ENCODE peak calls at places on chromosome 11, in seven cellular contexts. One of them, this sample, is unnamed.

GRCh38 chr11:27331984-27332383 is 31.0 kb downstream of the CCDC34 start:
- DNase-seq in H1: no peak
- DNase-seq in psoas muscle: no peak
- DNase-seq in uterus: no peak
- DNase-seq in hepatocyte: no peak
- DNase-seq in tibial artery: no peak
- DNase-seq in suprapubic skin: no peak
- DNase-seq in this sample: no peak

GRCh38 chr11:26649884-26650283 is 72.0 kb downstream of the SLC5A12 start:
- DNase-seq in suprapubic skin: no peak
- DNase-seq in uterus: peak; percentile 12
- DNase-seq in psoas muscle: no peak
- DNase-seq in hepatocyte: peak; percentile 84
- DNase-seq in tibial artery: peak; percentile 34
- DNase-seq in H1: no peak
- DNase-seq in this sample: no peak

GRCh38 chr11:72750086-72750485 is 2.1 kb downstream of the ARAP1 start:
- DNase-seq in tibial artery: no peak
- DNase-seq in hepatocyte: no peak
- DNase-seq in suprapubic skin: no peak
- DNase-seq in psoas muscle: peak; percentile 36
- DNase-seq in uterus: no peak
- DNase-seq in H1: no peak
- DNase-seq in this sample: no peak

GRCh38 chr11:110435780-110436717 is 6.3 kb downstream of the FDX1 start:
- DNase-seq in uterus: no peak
- DNase-seq in hepatocyte: no peak
- DNase-seq in H1: no peak
- DNase-seq in tibial artery: no peak
- DNase-seq in suprapubic skin: no peak
- DNase-seq in psoas muscle: no peak
- DNase-seq in this sample: no peak

GRCh38 chr11:3229673-3230630 is 2.3 kb downstream of the MRGPRE start:
- DNase-seq in hepatocyte: no peak
- DNase-seq in psoas muscle: no peak
- DNase-seq in uterus: no peak
- DNase-seq in suprapubic skin: no peak
- DNase-seq in tibial artery: no peak
- DNase-seq in H1: no peak
- DNase-seq in this sample: no peak

GRCh38 chr11:8839957-8840945 is 70.7 kb upstream of the AKIP1 start:
- DNase-seq in tibial artery: no peak
- DNase-seq in uterus: no peak
- DNase-seq in suprapubic skin: no peak
- DNase-seq in hepatocyte: peak; percentile 65
- DNase-seq in psoas muscle: no peak
- DNase-seq in H1: no peak
- DNase-seq in this sample: no peak

GRCh38 chr11:44217432-44217831 is 92.5 kb downstream of the ALX4 start:
- DNase-seq in H1: no peak
- DNase-seq in suprapubic skin: no peak
- DNase-seq in hepatocyte: no peak
- DNase-seq in psoas muscle: no peak
- DNase-seq in tibial artery: no peak
- DNase-seq in uterus: no peak
- DNase-seq in this sample: no peak

GRCh38 chr11:31797227-31798056 is 13.7 kb downstream of the PAX6 start:
- DNase-seq in suprapubic skin: no peak
- DNase-seq in uterus: no peak
- DNase-seq in tibial artery: no peak
- DNase-seq in hepatocyte: no peak
- DNase-seq in H1: no peak
- DNase-seq in psoas muscle: no peak
- DNase-seq in this sample: no peak

GRCh38 chr11:3043315-3043871 is 13.8 kb downstream of the CARS1 start:
- DNase-seq in uterus: peak; percentile 42
- DNase-seq in tibial artery: peak; percentile 88
- DNase-seq in psoas muscle: peak; percentile 97
- DNase-seq in suprapubic skin: peak; percentile 79
- DNase-seq in hepatocyte: no peak
- DNase-seq in H1: no peak
- DNase-seq in this sample: no peak

GRCh38 chr11:100515087-100515486 is 172.0 kb upstream of the ARHGAP42 start:
- DNase-seq in uterus: no peak
- DNase-seq in psoas muscle: no peak
- DNase-seq in tibial artery: no peak
- DNase-seq in H1: no peak
- DNase-seq in hepatocyte: no peak
- DNase-seq in suprapubic skin: no peak
- DNase-seq in this sample: no peak

GRCh38 chr11:31366795-31367194 is 2.7 kb downstream of the DCDC1 start:
- DNase-seq in psoas muscle: no peak
- DNase-seq in tibial artery: no peak
- DNase-seq in uterus: no peak
- DNase-seq in H1: no peak
- DNase-seq in suprapubic skin: no peak
- DNase-seq in hepatocyte: no peak
- DNase-seq in this sample: no peak

GRCh38 chr11:23990346-23990745 is 506.5 kb upstream of the LUZP2 start:
- DNase-seq in psoas muscle: no peak
- DNase-seq in H1: no peak
- DNase-seq in uterus: no peak
- DNase-seq in tibial artery: no peak
- DNase-seq in suprapubic skin: no peak
- DNase-seq in hepatocyte: no peak
- DNase-seq in this sample: no peak

GRCh38 chr11:2275334-2276279 is 5.2 kb upstream of the ASCL2 start:
- DNase-seq in H1: no peak
- DNase-seq in uterus: no peak
- DNase-seq in hepatocyte: no peak
- DNase-seq in tibial artery: no peak
- DNase-seq in suprapubic skin: no peak
- DNase-seq in psoas muscle: no peak
- DNase-seq in this sample: no peak

GRCh38 chr11:128085276-128085675 is 502.1 kb downstream of the ETS1 start:
- DNase-seq in suprapubic skin: no peak
- DNase-seq in uterus: no peak
- DNase-seq in psoas muscle: no peak
- DNase-seq in H1: no peak
- DNase-seq in hepatocyte: no peak
- DNase-seq in tibial artery: no peak
- DNase-seq in this sample: no peak

GRCh38 chr11:64538501-64538951 is 52.5 kb upstream of the SLC22A12 start:
- DNase-seq in H1: no peak
- DNase-seq in psoas muscle: no peak
- DNase-seq in hepatocyte: no peak
- DNase-seq in suprapubic skin: peak; percentile 54
- DNase-seq in uterus: no peak
- DNase-seq in tibial artery: no peak
- DNase-seq in this sample: no peak

GRCh38 chr11:126861796-126862195 is 138.8 kb downstream of the KIRREL3 start:
- DNase-seq in H1: no peak
- DNase-seq in hepatocyte: no peak
- DNase-seq in tibial artery: no peak
- DNase-seq in psoas muscle: no peak
- DNase-seq in suprapubic skin: no peak
- DNase-seq in uterus: no peak
- DNase-seq in this sample: no peak

GRCh38 chr11:107078375-107078774 is 60.1 kb upstream of the GUCY1A2 start:
- DNase-seq in uterus: no peak
- DNase-seq in H1: no peak
- DNase-seq in psoas muscle: no peak
- DNase-seq in suprapubic skin: no peak
- DNase-seq in tibial artery: no peak
- DNase-seq in hepatocyte: no peak
- DNase-seq in this sample: no peak

GRCh38 chr11:117037952-117038350 is 60.3 kb downstream of the SIK3 start:
- DNase-seq in H1: no peak
- DNase-seq in tibial artery: no peak
- DNase-seq in uterus: no peak
- DNase-seq in hepatocyte: no peak
- DNase-seq in suprapubic skin: no peak
- DNase-seq in psoas muscle: no peak
- DNase-seq in this sample: no peak

GRCh38 chr11:117034901-117035300 is 63.3 kb downstream of the SIK3 start:
- DNase-seq in suprapubic skin: no peak
- DNase-seq in hepatocyte: no peak
- DNase-seq in H1: no peak
- DNase-seq in tibial artery: no peak
- DNase-seq in psoas muscle: no peak
- DNase-seq in uterus: no peak
- DNase-seq in this sample: no peak

GRCh38 chr11:117039897-117040296 is 58.3 kb downstream of the SIK3 start:
- DNase-seq in hepatocyte: no peak
- DNase-seq in H1: no peak
- DNase-seq in psoas muscle: no peak
- DNase-seq in suprapubic skin: no peak
- DNase-seq in uterus: no peak
- DNase-seq in tibial artery: no peak
- DNase-seq in this sample: no peak

GRCh38 chr11:117039270-117039669 is 59.0 kb downstream of the SIK3 start:
- DNase-seq in uterus: no peak
- DNase-seq in tibial artery: no peak
- DNase-seq in hepatocyte: no peak
- DNase-seq in suprapubic skin: no peak
- DNase-seq in H1: no peak
- DNase-seq in psoas muscle: no peak
- DNase-seq in this sample: no peak

DNA sequence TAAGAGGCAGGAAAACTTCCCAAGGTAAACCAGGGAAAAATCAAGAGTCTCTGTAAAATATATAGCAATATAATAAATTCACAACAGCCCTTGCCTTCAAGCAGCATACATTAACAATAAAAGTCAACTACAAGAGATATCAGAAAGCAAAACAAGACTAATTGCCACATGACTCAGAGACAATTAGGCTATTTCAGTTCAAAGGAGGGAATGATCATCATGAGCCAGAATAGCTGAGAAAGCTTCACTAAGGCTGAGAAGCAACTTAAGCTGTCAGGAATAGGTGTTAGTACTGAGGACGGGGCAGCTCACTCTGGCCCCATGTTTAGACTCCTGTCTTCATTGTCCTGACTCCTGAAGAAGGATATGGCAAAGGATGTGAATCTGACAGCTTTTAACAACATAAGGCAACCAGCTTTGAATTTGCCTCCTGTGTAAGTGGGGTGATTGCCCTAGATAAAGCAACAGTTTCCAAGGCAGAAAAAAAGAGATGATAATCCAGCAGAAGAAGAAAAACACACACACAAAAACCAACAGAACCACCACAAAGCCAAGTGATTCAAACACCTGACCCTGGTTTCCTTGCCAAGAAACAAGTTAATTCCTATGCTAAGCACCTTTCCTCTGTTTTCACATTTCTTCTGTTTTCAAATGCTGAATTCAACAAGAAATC is 60.8 kb downstream of the SIK3 start:
- DNase-seq in H1: no peak
- DNase-seq in tibial artery: no peak
- DNase-seq in psoas muscle: no peak
- DNase-seq in uterus: no peak
- DNase-seq in suprapubic skin: no peak
- DNase-seq in hepatocyte: no peak
- DNase-seq in this sample: no peak
- H3K27ac ChIP-seq in H1: no peak overlapping the region
- H3K27ac ChIP-seq in tibial artery: no peak overlapping the region
- H3K27ac ChIP-seq in psoas muscle: no peak overlapping the region
- H3K27ac ChIP-seq in uterus: no peak overlapping the region
- H3K27ac ChIP-seq in suprapubic skin: no peak overlapping the region
- H3K27ac ChIP-seq in hepatocyte: peak overlapping the region; percentile 3
- H3K27ac ChIP-seq in this sample: peak overlapping the region; percentile 11

DNA sequence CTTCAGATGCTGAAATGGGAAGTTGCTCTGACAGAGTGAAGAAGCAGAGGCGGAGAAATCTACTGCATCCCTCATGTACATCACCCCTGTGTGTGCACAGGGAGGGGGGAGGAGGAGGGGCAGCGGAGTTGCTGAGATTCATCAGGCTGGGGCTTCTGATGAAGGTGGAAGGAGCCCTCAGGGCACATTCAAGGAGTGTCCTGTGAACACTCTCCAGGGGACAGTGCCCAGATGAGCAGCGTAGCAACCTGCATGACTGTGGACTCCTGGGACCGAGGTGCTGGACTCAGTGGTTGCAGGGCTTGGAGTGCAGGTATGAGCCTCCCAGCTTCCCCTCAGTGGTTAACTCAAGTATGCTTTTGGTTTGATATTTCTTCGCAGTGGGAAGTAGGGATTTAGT is 257.8 kb upstream of the B3GAT1 start:
- DNase-seq in suprapubic skin: no peak
- DNase-seq in tibial artery: no peak
- DNase-seq in uterus: no peak
- DNase-seq in psoas muscle: no peak
- DNase-seq in hepatocyte: no peak
- DNase-seq in H1: no peak
- DNase-seq in this sample: no peak
- H3K4me3 ChIP-seq in suprapubic skin: no peak overlapping the region
- H3K4me3 ChIP-seq in tibial artery: no peak overlapping the region
- H3K4me3 ChIP-seq in uterus: no peak overlapping the region
- H3K4me3 ChIP-seq in psoas muscle: no peak overlapping the region
- H3K4me3 ChIP-seq in hepatocyte: no peak overlapping the region
- H3K4me3 ChIP-seq in H1: no peak overlapping the region
- H3K4me3 ChIP-seq in this sample: no peak overlapping the region

GRCh38 chr11:104338186-104338585 is 174.2 kb upstream of the PDGFD start:
- DNase-seq in H1: no peak
- DNase-seq in uterus: no peak
- DNase-seq in hepatocyte: no peak
- DNase-seq in suprapubic skin: no peak
- DNase-seq in psoas muscle: no peak
- DNase-seq in tibial artery: no peak
- DNase-seq in this sample: no peak
- H3K27ac ChIP-seq in H1: no peak overlapping the region
- H3K27ac ChIP-seq in uterus: no peak overlapping the region
- H3K27ac ChIP-seq in hepatocyte: no peak overlapping the region
- H3K27ac ChIP-seq in suprapubic skin: no peak overlapping the region
- H3K27ac ChIP-seq in psoas muscle: no peak overlapping the region
- H3K27ac ChIP-seq in tibial artery: no peak overlapping the region
- H3K27ac ChIP-seq in this sample: no peak overlapping the region

GRCh38 chr11:74756571-74756970 is 7.9 kb downstream of the RNF169 start:
- DNase-seq in uterus: no peak
- DNase-seq in hepatocyte: no peak
- DNase-seq in H1: no peak
- DNase-seq in psoas muscle: no peak
- DNase-seq in suprapubic skin: no peak
- DNase-seq in tibial artery: no peak
- DNase-seq in this sample: no peak

GRCh38 chr11:74749127-74749964 is 697 bp downstream of the RNF169 start:
- DNase-seq in tibial artery: peak; percentile 23
- DNase-seq in uterus: no peak
- DNase-seq in hepatocyte: peak; percentile 73
- DNase-seq in suprapubic skin: peak; percentile 74
- DNase-seq in H1: no peak
- DNase-seq in psoas muscle: peak; percentile 73
- DNase-seq in this sample: peak; percentile 24

GRCh38 chr11:74755395-74755995 is 6.8 kb downstream of the RNF169 start:
- DNase-seq in uterus: no peak
- DNase-seq in psoas muscle: no peak
- DNase-seq in suprapubic skin: no peak
- DNase-seq in hepatocyte: no peak
- DNase-seq in H1: no peak
- DNase-seq in tibial artery: no peak
- DNase-seq in this sample: no peak

GRCh38 chr11:74749965-74750296 is 1.3 kb downstream of the RNF169 start:
- DNase-seq in psoas muscle: no peak
- DNase-seq in hepatocyte: no peak
- DNase-seq in uterus: no peak
- DNase-seq in tibial artery: no peak
- DNase-seq in H1: no peak
- DNase-seq in suprapubic skin: no peak
- DNase-seq in this sample: no peak

GRCh38 chr11:74754507-74755255 is 6.0 kb downstream of the RNF169 start:
- DNase-seq in psoas muscle: no peak
- DNase-seq in hepatocyte: peak; percentile 32
- DNase-seq in uterus: no peak
- DNase-seq in H1: no peak
- DNase-seq in tibial artery: no peak
- DNase-seq in suprapubic skin: no peak
- DNase-seq in this sample: no peak
- H3K4me3 ChIP-seq in psoas muscle: no peak overlapping the region
- H3K4me3 ChIP-seq in hepatocyte: no peak overlapping the region
- H3K4me3 ChIP-seq in uterus: no peak overlapping the region
- H3K4me3 ChIP-seq in H1: no peak overlapping the region
- H3K4me3 ChIP-seq in tibial artery: no peak overlapping the region
- H3K4me3 ChIP-seq in suprapubic skin: no peak overlapping the region
- H3K4me3 ChIP-seq in this sample: no peak overlapping the region